ENCODE peak calls at places on chromosomes 16 and 17, in eight cellular contexts. One of them, this sample, is unnamed.

GRCh38 chr17:82149401-82150099 is 51.5 kb upstream of the FASN start:
- DNase-seq in C1 segment of cervical spinal cord: no peak
- DNase-seq in HuH-7.5: no peak
- DNase-seq in HT1080: no peak
- DNase-seq in NCI-H1436: no peak
- DNase-seq in RWPE1: no peak
- DNase-seq in prostate gland: no peak
- DNase-seq in substantia nigra: no peak
- DNase-seq in this sample: no peak

GRCh38 chr16:69150146-69150865 is 17.9 kb downstream of the UTP4 start:
- DNase-seq in HuH-7.5: peak
- DNase-seq in prostate gland: peak
- DNase-seq in NCI-H1436: peak
- DNase-seq in C1 segment of cervical spinal cord: no peak
- DNase-seq in substantia nigra: peak
- DNase-seq in RWPE1: peak
- DNase-seq in HT1080: peak
- DNase-seq in this sample: peak

GRCh38 chr16:58419241-58420012 is 27.2 kb downstream of the GINS3 start:
- DNase-seq in NCI-H1436: no peak
- DNase-seq in substantia nigra: no peak
- DNase-seq in prostate gland: no peak
- DNase-seq in HuH-7.5: no peak
- DNase-seq in HT1080: no peak
- DNase-seq in RWPE1: no peak
- DNase-seq in C1 segment of cervical spinal cord: no peak
- DNase-seq in this sample: no peak

GRCh38 chr16:11175850-11176341 is 80.1 kb downstream of the SOCS1 start:
- DNase-seq in substantia nigra: no peak
- DNase-seq in HuH-7.5: no peak
- DNase-seq in NCI-H1436: no peak
- DNase-seq in HT1080: no peak
- DNase-seq in RWPE1: no peak
- DNase-seq in C1 segment of cervical spinal cord: no peak
- DNase-seq in prostate gland: no peak
- DNase-seq in this sample: no peak

GRCh38 chr17:55155867-55156560 is 108.7 kb upstream of the HLF start:
- DNase-seq in NCI-H1436: no peak
- DNase-seq in RWPE1: no peak
- DNase-seq in C1 segment of cervical spinal cord: no peak
- DNase-seq in HuH-7.5: no peak
- DNase-seq in prostate gland: no peak
- DNase-seq in substantia nigra: no peak
- DNase-seq in HT1080: no peak
- DNase-seq in this sample: no peak

GRCh38 chr16:31050280-31051030 is 17.1 kb downstream of the STX4 start:
- DNase-seq in substantia nigra: no peak
- DNase-seq in NCI-H1436: no peak
- DNase-seq in C1 segment of cervical spinal cord: no peak
- DNase-seq in RWPE1: no peak
- DNase-seq in prostate gland: no peak
- DNase-seq in HuH-7.5: no peak
- DNase-seq in HT1080: no peak
- DNase-seq in this sample: no peak

GRCh38 chr17:57527437-57528083 is 217.5 kb downstream of the CCDC182 start:
- DNase-seq in C1 segment of cervical spinal cord: no peak
- DNase-seq in NCI-H1436: no peak
- DNase-seq in substantia nigra: no peak
- DNase-seq in HuH-7.5: no peak
- DNase-seq in prostate gland: no peak
- DNase-seq in RWPE1: no peak
- DNase-seq in HT1080: no peak
- DNase-seq in this sample: no peak

GRCh38 chr16:11740567-11740966 is 2.1 kb downstream of the TXNDC11 start:
- DNase-seq in RWPE1: no peak
- DNase-seq in HuH-7.5: no peak
- DNase-seq in substantia nigra: no peak
- DNase-seq in NCI-H1436: peak
- DNase-seq in prostate gland: no peak
- DNase-seq in C1 segment of cervical spinal cord: no peak
- DNase-seq in HT1080: no peak
- DNase-seq in this sample: no peak

GRCh38 chr17:72270530-72270929 is 149.7 kb downstream of the SOX9 start:
- DNase-seq in C1 segment of cervical spinal cord: peak
- DNase-seq in substantia nigra: no peak
- DNase-seq in HT1080: no peak
- DNase-seq in NCI-H1436: peak
- DNase-seq in RWPE1: no peak
- DNase-seq in HuH-7.5: no peak
- DNase-seq in prostate gland: peak
- DNase-seq in this sample: peak

This sample was measured in Daoy.